ENCODE peak calls at places on chromosome 22, in eight cellular contexts. O, Z, N, I, C, R, A and X are unnamed samples. For H3K4me1, the result is how much of the 10 kb centered on the place peaks cover.

GRCh38 chr22:47352920-47353700 is 590.7 kb downstream of the TBC1D22A start:
- DNase-seq in O (no peak), Z (no peak), N (no peak), I (peak), C (no peak), R (no peak), A (no peak), X (no peak)

GRCh38 chr22:43955883-43956286 is 643 bp downstream of the SAMM50 start:
- DNase-seq in O (no peak), Z (no peak), N (no peak), I (no peak), C (no peak), R (peak), A (no peak), X (no peak)

GRCh38 chr22:32622004-32622761 is 147.6 kb downstream of the FBXO7 start:
- DNase-seq in O (peak), Z (peak), N (no peak), I (peak), C (peak), R (peak), A (peak), X (peak)

GRCh38 chr22:24155597-24156145 is 25.6 kb upstream of the SUSD2 start:
- DNase-seq in O (peak), Z (peak), N (peak), I (peak), C (peak), R (peak), A (peak), X (no peak)

GRCh38 chr22:44133161-44133560 is 47.6 kb upstream of the PARVG start:
- DNase-seq in O (no peak), Z (no peak), N (no peak), I (no peak), C (no peak), R (peak), A (peak), X (no peak)

GRCh38 chr22:49767355-49768062 is 60.2 kb downstream of the BRD1 start:
- DNase-seq in O (no peak), Z (no peak), N (peak), I (peak), C (peak), R (peak), A (peak), X (peak)

GRCh38 chr22:23216331-23217170 is 36.2 kb downstream of the BCR start:
- DNase-seq in O (no peak), Z (no peak), N (no peak), I (no peak), C (no peak), R (no peak), A (no peak), X (no peak)

GRCh38 chr22:39219071-39220050 is 25.4 kb downstream of the PDGFB start:
- DNase-seq in O (peak), Z (no peak), N (no peak), I (peak), C (no peak), R (no peak), A (peak), X (no peak)

GRCh38 chr22:46578824-46579561 is 41.2 kb upstream of the GRAMD4 start:
- DNase-seq in O (peak), Z (peak), N (no peak), I (peak), C (peak), R (peak), A (peak), X (no peak)

DNA sequence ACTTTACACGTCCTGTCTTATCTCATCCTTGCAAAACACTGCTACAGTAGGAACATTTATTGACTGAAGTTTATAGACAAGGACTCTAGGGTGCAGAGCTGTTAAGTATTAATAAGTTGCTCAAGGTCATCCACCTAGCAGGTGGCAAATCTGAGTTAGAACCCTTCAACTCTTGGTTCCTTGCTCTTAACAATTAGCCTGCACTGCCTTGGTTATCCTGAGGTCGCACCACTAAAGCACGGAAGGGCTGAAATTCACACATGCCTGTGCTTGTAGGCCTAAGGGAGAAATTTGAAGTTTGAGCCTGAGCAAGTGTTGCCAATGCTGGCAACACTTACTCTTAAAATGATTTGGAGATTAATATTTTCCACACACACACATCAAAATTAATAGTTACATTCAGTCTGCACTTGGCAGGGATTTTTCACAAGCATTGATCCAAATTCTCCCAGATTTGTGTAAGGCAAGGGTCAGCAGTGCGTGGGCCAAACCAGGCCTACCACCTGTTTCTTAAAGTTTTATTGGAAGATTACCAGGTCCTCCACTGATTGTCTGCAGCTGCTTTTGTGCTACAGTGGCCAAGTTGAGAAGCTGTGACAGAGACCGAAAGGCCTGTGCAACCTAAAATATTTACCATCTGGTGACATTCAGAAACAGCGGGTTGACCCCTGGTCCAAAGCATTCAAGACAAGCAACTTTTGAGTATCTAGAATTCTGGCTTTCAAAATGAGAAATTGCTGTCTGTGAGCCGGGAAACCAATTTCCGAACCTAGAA is 16.3 kb downstream of the APOL5 start:
- DNase-seq in O (no peak), Z (peak), N (no peak), I (no peak), C (no peak), R (no peak), A (no peak), X (no peak)
- H3K27ac ChIP-seq in O (no peak), Z (no peak), N (no peak), I (peak), C (no peak), R (no peak), A (no peak), X (no peak)

GRCh38 chr22:27984723-27985122 is 65.7 kb upstream of the PITPNB start:
- DNase-seq in O (peak), Z (no peak), N (no peak), I (peak), C (no peak), R (no peak), A (no peak), X (no peak)

GRCh38 chr22:27986459-27986858 is 67.4 kb upstream of the PITPNB start:
- DNase-seq in O (peak), Z (no peak), N (no peak), I (peak), C (no peak), R (no peak), A (peak), X (no peak)

GRCh38 chr22:27984001-27984695 is 65.1 kb upstream of the PITPNB start:
- DNase-seq in O (peak), Z (no peak), N (no peak), I (peak), C (no peak), R (no peak), A (peak), X (no peak)

GRCh38 chr22:27986937-27987336 is 67.9 kb upstream of the PITPNB start:
- DNase-seq in O (peak), Z (no peak), N (no peak), I (peak), C (no peak), R (no peak), A (peak), X (no peak)

GRCh38 chr22:27985323-27986275 is 66.5 kb upstream of the PITPNB start:
- DNase-seq in O (peak), Z (no peak), N (no peak), I (peak), C (no peak), R (no peak), A (peak), X (no peak)
- H3K4me1 ChIP-seq in O (under half), Z (under half), N (under half), I (under half), C (under half), R (under half), A (under half), X (under half)

GRCh38 chr22:17218341-17218740 is 894 bp downstream of the ADA2 start:
- DNase-seq in O (no peak), Z (no peak), N (no peak), I (no peak), C (peak), R (no peak), A (no peak), X (no peak)
- H3K4me3 ChIP-seq in O (no peak), Z (peak), N (no peak), I (peak), C (no peak), R (no peak), A (no peak), X (no peak)

GRCh38 chr22:45162531-45162930 is 1.2 kb upstream of the NUP50 start:
- DNase-seq in O (no peak), Z (no peak), N (peak), I (no peak), C (no peak), R (peak), A (no peak), X (no peak)

GRCh38 chr22:45166935-45167334 is 3.2 kb downstream of the NUP50 start:
- DNase-seq in O (no peak), Z (no peak), N (no peak), I (no peak), C (no peak), R (no peak), A (no peak), X (no peak)

GRCh38 chr22:45163074-45163416 is 680 bp upstream of the NUP50 start:
- DNase-seq in O (no peak), Z (no peak), N (peak), I (no peak), C (peak), R (peak), A (peak), X (no peak)

GRCh38 chr22:45163417-45164216 is at the start of gene NUP50:
- DNase-seq in O (peak), Z (peak), N (peak), I (peak), C (peak), R (peak), A (peak), X (peak)

DNA sequence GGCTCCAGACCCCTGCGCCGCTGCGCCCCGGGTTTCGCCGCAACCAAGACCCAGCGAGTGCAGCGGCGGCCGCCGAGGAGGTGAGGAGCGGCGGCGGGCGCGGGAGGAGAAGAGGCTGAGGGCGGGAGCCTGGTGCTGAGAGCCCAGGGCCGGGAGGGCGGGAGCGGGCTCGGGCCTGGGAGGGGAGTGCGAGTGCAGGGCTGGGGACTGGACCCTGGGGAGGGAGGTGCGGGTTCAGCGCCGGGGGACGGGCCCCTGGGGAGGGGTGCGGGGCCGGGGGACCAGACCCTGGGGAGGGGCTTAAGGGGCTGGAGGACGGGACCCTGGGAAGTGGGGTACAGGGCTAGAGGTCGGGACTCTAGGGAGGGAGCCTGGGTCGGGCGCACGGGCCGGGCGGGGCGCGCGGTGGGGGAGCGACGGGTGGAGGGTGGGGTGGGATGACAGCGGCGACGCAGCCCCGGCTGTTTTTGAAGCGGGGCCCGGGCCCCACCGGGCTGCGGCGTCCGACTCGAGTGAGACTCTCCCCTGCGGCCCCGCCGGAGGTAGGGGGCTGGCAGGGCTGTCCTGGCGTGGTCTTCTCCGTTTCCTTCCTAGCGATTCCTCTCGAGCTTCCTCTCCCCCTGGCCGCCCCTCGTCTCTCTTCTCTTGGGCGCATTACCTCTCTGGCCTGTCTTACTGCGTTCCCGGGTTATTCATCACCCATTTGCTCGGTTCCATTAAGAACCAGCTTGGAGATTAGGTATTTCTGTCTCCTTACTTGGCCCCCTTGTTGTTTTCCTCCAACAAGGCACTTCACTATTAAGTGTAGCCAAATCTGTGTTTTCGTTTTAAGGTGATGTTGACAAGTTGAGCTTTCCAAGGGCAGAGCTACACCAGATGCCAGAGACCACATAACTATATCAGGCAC is 745 bp downstream of the NUP50 start:
- DNase-seq in O (no peak), Z (peak), N (peak), I (no peak), C (peak), R (peak), A (peak), X (no peak)
- H3K27ac ChIP-seq in O (peak), Z (peak), N (peak), I (peak), C (peak), R (peak), A (peak), X (no peak)

GRCh38 chr22:26298605-26299310 is 129.5 kb downstream of the SEZ6L start:
- DNase-seq in O (no peak), Z (no peak), N (no peak), I (no peak), C (no peak), R (no peak), A (no peak), X (no peak)
- H3K4me1 ChIP-seq in O (under half), Z (under half), N (under half), I (under half), C (under half), R (under half), A (under half), X (under half)

DNA sequence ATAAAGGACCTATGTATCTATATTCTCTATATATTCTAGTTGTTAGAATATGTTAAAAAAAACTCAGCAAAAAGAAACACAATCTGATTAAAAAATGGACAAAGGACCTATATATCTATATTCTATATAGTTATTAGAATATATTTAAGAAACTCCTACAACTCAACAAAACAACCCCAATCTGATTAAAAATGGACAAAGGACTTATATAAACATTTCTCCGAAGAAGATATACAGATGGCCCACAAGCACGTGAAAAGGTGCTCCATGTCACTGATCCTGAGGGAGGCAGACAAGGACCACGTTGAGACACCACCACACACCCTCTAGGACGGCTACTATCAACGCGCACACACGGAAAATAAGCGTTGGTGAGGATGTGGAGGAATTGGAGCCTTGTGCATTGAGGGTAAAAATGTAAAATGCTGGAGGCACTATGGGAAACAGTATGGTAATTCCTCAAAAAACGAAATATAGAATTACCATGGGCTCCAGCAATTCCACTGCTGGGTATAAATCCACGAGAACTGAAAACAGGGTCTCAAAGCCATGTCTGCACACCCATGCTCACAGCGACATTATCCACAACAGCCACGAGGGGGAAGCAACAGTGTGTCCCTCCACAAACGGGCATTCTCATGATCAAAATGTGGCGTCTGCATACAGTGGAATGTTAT is 22.7 kb downstream of the YPEL1 start:
- DNase-seq in O (peak), Z (peak), N (peak), I (peak), C (peak), R (peak), A (no peak), X (peak)
- H3K4me3 ChIP-seq in O (no peak), Z (no peak), N (no peak), I (no peak), C (no peak), R (no peak), A (no peak), X (no peak)

GRCh38 chr22:28810839-28811491 is 10.6 kb upstream of the XBP1 start:
- DNase-seq in O (no peak), Z (peak), N (no peak), I (peak), C (no peak), R (no peak), A (no peak), X (no peak)
- H3K27ac ChIP-seq in O (no peak), Z (peak), N (no peak), I (peak), C (no peak), R (no peak), A (peak), X (no peak)

DNA sequence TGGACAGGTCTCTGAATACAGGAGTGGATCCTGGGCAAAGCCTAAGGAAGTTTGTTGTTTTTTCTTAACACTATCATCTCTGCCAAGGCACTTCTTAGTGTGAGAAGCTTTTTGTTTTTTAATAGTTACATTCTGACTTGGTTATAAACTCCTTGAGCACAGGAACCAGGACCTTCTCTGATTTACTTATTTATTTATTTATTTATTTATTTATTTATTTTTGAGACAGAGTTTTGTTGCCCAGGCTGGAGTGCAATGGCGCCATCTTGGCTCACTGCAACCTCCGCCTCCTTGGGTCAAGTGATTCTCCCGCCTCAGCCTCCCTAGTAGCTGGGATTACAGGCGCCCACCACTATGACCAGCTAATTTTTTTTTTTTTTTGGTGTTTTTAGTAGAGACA is 11.0 kb downstream of the RNF185 start:
- DNase-seq in O (no peak), Z (no peak), N (no peak), I (peak), C (no peak), R (no peak), A (no peak), X (no peak)
- H3K4me1 ChIP-seq in O (under half), Z (half or more), N (under half), I (under half), C (half or more), R (under half), A (under half), X (under half)

DNA sequence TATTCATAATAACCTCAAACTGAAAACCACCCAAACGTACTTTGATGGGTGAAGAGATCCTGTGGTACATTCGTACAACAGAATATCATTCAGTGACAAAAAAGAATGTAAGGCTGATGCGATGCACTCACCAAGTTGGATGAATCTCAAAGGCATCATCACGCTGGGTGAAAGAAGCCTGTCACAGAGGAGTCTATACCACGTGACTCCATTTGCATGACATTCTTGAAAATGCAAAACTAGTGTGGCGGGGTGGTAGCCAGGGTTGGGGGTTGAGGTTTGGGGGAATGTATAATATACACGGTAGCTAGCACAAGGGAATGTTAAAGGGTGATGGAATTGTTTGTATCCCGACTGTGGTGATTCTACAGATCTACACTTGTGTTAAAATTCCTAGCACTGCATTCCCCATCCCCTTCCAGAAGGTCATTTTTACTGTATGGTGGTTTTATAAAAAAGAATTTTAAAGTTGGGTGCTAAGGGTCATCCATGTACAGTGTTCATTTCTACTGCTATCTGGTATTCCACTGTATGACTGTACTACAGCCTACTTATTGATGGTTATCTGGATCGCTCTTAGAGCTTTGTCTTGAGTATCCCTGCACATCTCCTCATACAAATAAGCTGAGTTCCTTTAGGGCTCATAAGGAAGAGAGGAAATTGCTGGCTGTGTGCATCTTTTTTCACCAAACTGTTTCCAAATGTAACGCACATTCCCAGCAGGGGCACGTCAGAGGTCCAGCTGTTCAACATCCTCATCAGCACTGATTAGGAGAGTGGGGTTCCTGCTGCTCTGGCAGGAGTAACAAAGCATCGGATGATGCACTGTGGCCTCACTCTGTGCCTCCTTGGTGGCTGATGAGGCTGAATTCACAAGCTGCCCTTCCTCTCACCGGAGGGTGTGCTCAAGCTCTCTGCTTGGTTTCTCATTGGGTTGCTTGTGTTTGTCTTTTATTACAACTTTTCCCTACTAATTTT is 35.2 kb upstream of the SLC25A1 start:
- DNase-seq in O (no peak), Z (no peak), N (no peak), I (no peak), C (no peak), R (no peak), A (no peak), X (peak)
- H3K4me3 ChIP-seq in O (no peak), Z (no peak), N (no peak), I (no peak), C (no peak), R (no peak), A (no peak), X (no peak)